ENCODE peak calls at places on chromosomes 12 and 14, in nine cellular contexts. J is AG04450, T is left ventricle myocardium inferior, G is cardiac fibroblast, Z is RWPE2, F is astrocyte, P is right atrium auricular region, C is heart left ventricle, M is lower leg skin. L is an unnamed sample.
A peak's percentile ranks its signal among the peaks of the same experiment; 100 is the strongest.

GRCh38 chr12:131177599-131177998 is 223.9 kb downstream of the ADGRD1 start:
- DNase-seq in F (no peak), C (no peak), P (no peak), M (peak; percentile 53), T (no peak), G (no peak), J (no peak), Z (no peak), L (no peak)

GRCh38 chr14:75972729-75973480 is 8.9 kb downstream of the TGFB3 start:
- DNase-seq in Z (no peak), T (no peak), M (peak; percentile 32), P (no peak), J (no peak), F (no peak), C (no peak), G (no peak), L (no peak)

GRCh38 chr12:47276253-47277070 is 196.7 kb upstream of the AMIGO2 start:
- DNase-seq in J (no peak), C (no peak), F (no peak), Z (peak; percentile 64), G (peak; percentile 89), P (no peak), M (no peak), T (no peak), L (no peak)

GRCh38 chr12:54428050-54429013 is 9.3 kb upstream of the ITGA5 start:
- DNase-seq in P (no peak), G (peak; percentile 66), C (no peak), T (no peak), F (peak; percentile 78), M (no peak), J (no peak), Z (peak; percentile 89), L (peak; percentile 70)

GRCh38 chr12:18551703-18552102 is 186.1 kb downstream of the PLCZ1 start:
- DNase-seq in G (no peak), M (no peak), Z (no peak), F (no peak), J (no peak), P (no peak), T (no peak), C (no peak), L (no peak)

GRCh38 chr12:120006248-120006975 is 17.4 kb downstream of the BICDL1 start:
- DNase-seq in T (no peak), Z (no peak), C (no peak), J (no peak), G (no peak), F (no peak), M (no peak), P (no peak), L (no peak)

GRCh38 chr14:95388699-95389098 is 69.0 kb upstream of the CLMN start:
- DNase-seq in J (no peak), Z (no peak), T (no peak), G (peak; percentile 54), M (peak; percentile 23), P (no peak), C (no peak), F (no peak), L (no peak)

GRCh38 chr14:95046711-95047681 is 110.3 kb downstream of the DICER1 start:
- DNase-seq in F (no peak), G (no peak), Z (peak; percentile 62), M (peak; percentile 84), P (no peak), T (no peak), J (no peak), C (no peak), L (no peak)

DNA sequence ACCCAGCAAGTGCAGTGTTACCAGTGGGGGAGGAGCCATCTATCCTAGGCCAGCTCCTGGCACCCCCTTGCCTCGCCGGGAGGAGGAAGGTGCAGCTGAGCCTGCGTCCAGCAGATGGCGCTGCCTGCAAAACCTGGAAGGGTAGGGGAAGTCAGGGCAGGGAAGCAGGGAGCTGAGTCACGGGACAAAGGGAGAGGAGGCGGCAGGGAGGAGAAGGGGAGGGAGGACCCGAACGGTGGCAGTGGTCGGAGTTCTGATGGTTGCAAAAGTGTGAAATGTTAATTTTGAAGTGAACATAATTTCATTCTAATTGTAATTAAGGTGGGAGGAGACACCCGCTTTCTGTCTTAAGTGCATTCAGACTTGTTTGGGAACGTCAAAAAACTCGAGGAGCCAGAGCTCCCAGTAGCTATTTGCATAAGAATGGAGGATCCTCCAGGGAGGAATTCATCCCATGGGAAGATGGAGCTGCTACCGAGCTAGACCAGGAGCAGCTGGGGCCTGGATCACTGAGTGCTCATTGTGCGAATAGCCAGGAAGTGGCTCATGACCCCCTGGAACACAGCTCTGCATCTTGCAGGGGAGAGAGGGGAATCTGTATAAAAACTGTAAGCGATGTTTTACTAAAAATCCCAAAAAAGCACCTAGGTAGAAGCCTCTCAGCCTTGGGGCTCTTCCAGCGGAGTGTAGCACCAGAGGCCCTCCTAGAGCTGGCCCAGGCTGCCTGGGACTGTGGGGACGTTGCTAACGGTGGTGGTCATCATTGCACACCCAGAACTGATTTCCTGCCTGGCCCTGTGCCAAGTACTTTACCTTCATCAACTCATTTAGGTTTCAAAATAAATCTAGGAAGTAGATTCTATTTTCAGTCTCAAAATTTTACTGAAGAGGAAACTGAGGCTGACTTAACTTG is 59.5 kb downstream of the EMP1 start:
- DNase-seq in Z (peak; percentile 66), C (peak; percentile 95), P (peak; percentile 94), J (peak; percentile 86), F (peak; percentile 81), G (peak; percentile 97), T (peak; percentile 91), M (peak; percentile 99), L (peak; percentile 95)
- H3K4me3 ChIP-seq in Z (no peak overlapping the region), C (peak overlapping the region; percentile 50), P (no peak overlapping the region), J (peak overlapping the region; percentile 51), F (peak overlapping the region; percentile 55), G (peak overlapping the region; percentile 14), T (peak overlapping the region; percentile 58), M (no peak overlapping the region), L (peak overlapping the region; percentile 51)

GRCh38 chr12:128643106-128643651 is 180.6 kb downstream of the SLC15A4 start:
- DNase-seq in G (no peak), M (no peak), T (no peak), J (no peak), P (no peak), C (no peak), Z (no peak), F (no peak), L (no peak)

GRCh38 chr12:128639089-128639488 is 184.7 kb downstream of the SLC15A4 start:
- DNase-seq in J (no peak), Z (no peak), P (no peak), M (no peak), C (no peak), F (no peak), G (no peak), T (no peak), L (no peak)

DNA sequence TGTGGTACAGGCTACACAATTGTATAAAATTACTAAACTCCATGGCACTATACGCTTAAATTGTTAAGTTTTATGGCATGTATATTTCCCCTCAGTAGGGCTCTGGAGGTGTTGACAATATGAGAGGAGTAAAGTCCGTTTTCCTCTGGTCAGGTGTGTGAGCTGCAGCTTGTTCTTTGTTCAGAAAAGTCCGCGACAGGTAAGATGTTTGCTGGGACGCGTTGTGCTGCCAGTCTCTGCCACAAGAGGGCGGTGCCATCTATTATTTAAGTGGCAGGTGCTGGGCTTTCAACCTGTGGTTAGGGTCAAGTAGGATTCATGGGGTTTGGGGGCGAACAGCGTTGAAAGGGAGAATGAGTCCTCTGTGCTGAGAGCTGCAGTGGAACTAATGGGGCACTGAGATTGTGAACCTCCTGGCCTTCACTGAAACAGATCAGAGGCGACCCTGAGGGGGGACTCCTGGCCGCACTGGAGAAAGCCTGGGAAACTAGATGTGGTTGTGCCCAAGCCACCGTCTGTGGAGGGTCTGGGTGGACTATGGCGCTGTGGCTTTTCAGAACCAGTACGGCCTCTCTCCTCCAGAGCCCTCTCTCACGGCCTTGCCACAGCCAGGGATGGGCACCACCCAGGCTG is 179.0 kb downstream of the SLC15A4 start:
- DNase-seq in J (no peak), M (no peak), C (no peak), F (no peak), G (no peak), Z (no peak), T (no peak), P (no peak), L (no peak)
- TF ChIP-seq CTCF in J (no peak), M (no peak), C (peak; percentile 39), F (peak; percentile 31), G (peak; percentile 23), Z (peak; percentile 42), T (peak; percentile 63), P (peak; percentile 59), L (peak; percentile 1)

GRCh38 chr12:65606008-65606766 is 218.1 kb upstream of the HMGA2 start:
- DNase-seq in T (no peak), C (no peak), M (no peak), P (no peak), F (no peak), Z (no peak), G (no peak), J (no peak), L (no peak)

GRCh38 chr12:65608319-65608916 is 215.9 kb upstream of the HMGA2 start:
- DNase-seq in T (no peak), J (no peak), M (no peak), P (no peak), G (no peak), F (peak; percentile 68), Z (no peak), C (no peak), L (no peak)

GRCh38 chr12:65605019-65605418 is 219.3 kb upstream of the HMGA2 start:
- DNase-seq in M (no peak), F (peak; percentile 33), P (no peak), G (peak; percentile 40), J (no peak), Z (no peak), C (no peak), T (no peak), L (peak; percentile 68)

GRCh38 chr12:65609359-65609771 is 214.9 kb upstream of the HMGA2 start:
- DNase-seq in G (peak; percentile 61), F (peak; percentile 84), T (no peak), C (no peak), M (no peak), Z (peak; percentile 55), J (peak; percentile 62), P (no peak), L (peak; percentile 90)

DNA sequence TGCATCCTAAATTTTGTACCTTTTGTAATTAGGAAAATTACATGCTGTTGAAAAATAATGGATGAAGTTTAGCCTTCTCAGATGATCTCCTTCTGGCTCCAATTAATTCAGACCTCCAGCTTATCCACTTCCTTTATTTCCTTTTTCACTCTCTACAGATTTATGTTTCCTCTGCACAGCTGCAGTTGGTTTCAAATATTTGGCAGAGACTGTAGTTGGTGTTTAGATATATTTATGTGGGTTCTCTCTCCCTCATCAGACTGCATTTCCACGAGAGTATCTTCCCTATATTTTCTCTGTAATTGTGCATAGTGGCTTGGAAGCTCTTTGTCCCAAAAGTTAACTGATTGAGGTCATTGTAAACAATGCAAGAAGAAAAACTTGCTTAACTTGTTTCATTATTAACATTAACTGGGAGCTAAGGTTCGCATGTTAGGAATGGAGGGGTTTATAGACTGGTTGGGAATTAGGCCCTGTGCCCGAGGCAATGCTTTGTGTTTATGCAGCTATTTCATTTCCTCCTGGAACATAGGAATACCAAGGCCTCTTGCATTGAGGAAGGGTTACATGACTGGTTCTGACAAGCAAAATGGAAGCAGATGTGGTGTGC is 216.9 kb upstream of the HMGA2 start:
- DNase-seq in J (no peak), T (no peak), C (no peak), G (no peak), Z (no peak), P (no peak), F (no peak), M (no peak), L (no peak)
- H3K4me3 ChIP-seq in J (no peak overlapping the region), T (no peak overlapping the region), C (no peak overlapping the region), G (no peak overlapping the region), Z (no peak overlapping the region), P (no peak overlapping the region), F (no peak overlapping the region), M (no peak overlapping the region), L (no peak overlapping the region)

DNA sequence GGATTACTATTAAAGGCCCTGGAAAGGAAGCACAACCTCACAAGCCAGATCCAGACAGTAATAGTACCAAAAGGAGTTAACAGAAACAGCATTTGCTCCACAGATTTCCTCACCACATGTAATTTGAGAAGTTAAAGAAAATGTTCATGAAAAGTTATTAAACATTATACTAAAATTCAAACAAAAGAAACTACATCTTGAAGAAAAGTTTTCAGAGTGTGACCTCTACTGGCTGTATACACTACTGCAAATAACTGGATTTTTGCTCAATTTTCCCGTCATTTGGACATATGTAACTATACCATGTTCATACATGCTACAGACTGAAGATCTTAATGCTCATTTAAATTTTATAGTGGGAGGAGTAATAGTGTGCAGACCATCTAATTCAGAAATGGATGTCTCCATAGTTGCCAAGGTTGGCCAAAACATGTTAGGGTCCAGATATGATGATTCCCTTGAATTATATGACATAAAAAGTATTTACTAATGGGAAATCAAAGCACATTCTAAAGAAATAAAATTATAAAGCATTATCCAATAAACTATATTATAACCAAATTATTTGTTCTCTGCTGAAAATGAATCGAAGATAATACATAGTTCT is 5.6 kb downstream of the KRR1 start:
- DNase-seq in C (no peak), G (peak; percentile 62), T (no peak), F (no peak), M (no peak), Z (no peak), P (no peak), J (no peak), L (peak; percentile 74)
- TF ChIP-seq CTCF in C (peak; percentile 43), G (peak; percentile 59), T (peak; percentile 59), F (peak; percentile 74), M (no peak), Z (peak; percentile 83), P (peak; percentile 66), J (peak; percentile 74), L (peak; percentile 71)